ENCODE peak calls at places on chromosomes 7 and 10, in four cellular contexts. M is tibial artery, R is endothelial cell, O is fibroblast of the aortic adventitia. J is an unnamed sample.

GRCh38 chr10:97087296-97087695 is 98.5 kb downstream of the SLIT1 start:
- DNase-seq in M (no peak), R (no peak), O (no peak), J (no peak)

GRCh38 chr7:126637538-126637937 is 615.2 kb downstream of the GRM8 start:
- DNase-seq in M (no peak), R (no peak), O (no peak), J (no peak)

GRCh38 chr7:107471292-107472070 is 1.6 kb downstream of the GPR22 start:
- DNase-seq in M (no peak), R (no peak), O (no peak), J (no peak)

GRCh38 chr7:143877076-143877475 is 24.9 kb downstream of the TCAF1 start:
- DNase-seq in M (no peak), R (no peak), O (no peak), J (no peak)

GRCh38 chr7:82740246-82740848 is 296.8 kb upstream of the CACNA2D1 start:
- DNase-seq in M (no peak), R (peak), O (peak), J (peak)

GRCh38 chr7:52498319-52498718 is 537.1 kb upstream of the POM121L12 start:
- DNase-seq in M (no peak), R (no peak), O (no peak), J (no peak)

GRCh38 chr7:134699871-134700270 is 53.2 kb downstream of the BPGM start:
- DNase-seq in M (no peak), R (no peak), O (peak), J (no peak)

GRCh38 chr7:38411404-38411803 is 138.0 kb upstream of the TARP start:
- DNase-seq in M (no peak), R (peak), O (peak), J (no peak)

GRCh38 chr10:11570751-11571150 is 40.7 kb downstream of the USP6NL start:
- DNase-seq in M (no peak), R (no peak), O (no peak), J (no peak)

GRCh38 chr7:55432937-55433784 is 68.0 kb downstream of the LANCL2 start:
- DNase-seq in M (no peak), R (no peak), O (peak), J (no peak)

GRCh38 chr10:986137-986825 is 2.0 kb upstream of the GTPBP4 start:
- DNase-seq in M (no peak), R (no peak), O (peak), J (no peak)

GRCh38 chr7:130154501-130155317 is 50.5 kb downstream of the TMEM209 start:
- DNase-seq in M (no peak), R (peak), O (no peak), J (no peak)

GRCh38 chr7:27193335-27194001 is 6.4 kb downstream of the HOXA13 start:
- DNase-seq in M (peak), R (no peak), O (no peak), J (no peak)

GRCh38 chr7:122453432-122453831 is 148.9 kb upstream of the FEZF1 start:
- DNase-seq in M (no peak), R (no peak), O (no peak), J (no peak)

GRCh38 chr7:122460936-122461335 is 156.4 kb upstream of the FEZF1 start:
- DNase-seq in M (no peak), R (no peak), O (no peak), J (no peak)

GRCh38 chr7:122455108-122455507 is 150.6 kb upstream of the FEZF1 start:
- DNase-seq in M (no peak), R (no peak), O (no peak), J (no peak)

GRCh38 chr7:122457325-122457724 is 152.8 kb upstream of the FEZF1 start:
- DNase-seq in M (no peak), R (no peak), O (no peak), J (no peak)

GRCh38 chr7:122457969-122458368 is 153.4 kb upstream of the FEZF1 start:
- DNase-seq in M (no peak), R (no peak), O (no peak), J (no peak)
- TF ChIP-seq CTCF in M (no peak), R (no peak), O (no peak), J (no peak)

GRCh38 chr10:85548038-85548437 is 818.6 kb downstream of the GRID1 start:
- DNase-seq in M (no peak), R (peak), O (peak), J (no peak)
- TF ChIP-seq CTCF in M (peak), R (no peak), O (no peak), J (peak)

DNA sequence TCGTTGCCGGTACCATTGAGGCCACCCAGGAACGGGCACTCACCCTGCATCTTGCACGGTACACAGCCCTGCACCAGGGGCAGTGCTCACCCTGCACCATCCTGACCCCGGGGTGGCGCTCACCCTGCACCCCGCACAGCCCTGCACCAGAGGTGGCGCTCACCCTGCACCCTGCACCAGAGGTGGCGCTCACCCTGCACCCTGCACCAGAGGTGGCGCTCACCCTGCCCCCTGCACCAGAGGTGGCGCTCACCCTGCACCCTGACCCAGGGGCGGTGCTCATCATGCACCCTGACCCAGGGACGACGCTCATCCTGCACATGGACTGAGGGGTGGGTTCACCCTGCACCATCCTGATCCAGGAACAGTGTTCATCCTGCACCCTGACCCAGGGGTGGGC is 6.4 kb downstream of the TUBGCP2 start:
- DNase-seq in M (no peak), R (no peak), O (no peak), J (no peak)
- TF ChIP-seq CTCF in M (no peak), R (no peak), O (no peak), J (no peak)

DNA sequence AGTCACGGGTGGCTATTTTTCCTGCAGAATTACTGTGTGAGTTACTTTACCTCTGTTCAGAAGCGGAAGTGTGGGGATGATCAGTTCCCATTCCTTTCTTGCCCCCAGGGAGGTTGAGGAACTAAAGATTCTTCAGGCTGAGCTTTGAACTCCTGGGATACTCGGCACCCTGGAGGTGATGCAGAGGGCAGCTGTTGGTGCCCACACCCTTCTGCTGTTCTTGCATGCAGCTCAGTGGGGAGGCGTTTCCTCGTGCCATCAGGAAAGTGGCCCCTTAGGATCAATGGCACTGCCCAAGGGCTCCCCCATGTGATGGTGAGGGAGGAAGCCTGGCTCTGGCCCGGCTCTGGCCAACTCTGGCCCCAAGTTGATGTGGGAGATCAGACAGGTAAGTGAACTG is 44.7 kb upstream of the MXI1 start:
- DNase-seq in M (no peak), R (no peak), O (no peak), J (no peak)
- TF ChIP-seq CTCF in M (no peak), R (no peak), O (no peak), J (no peak)

DNA sequence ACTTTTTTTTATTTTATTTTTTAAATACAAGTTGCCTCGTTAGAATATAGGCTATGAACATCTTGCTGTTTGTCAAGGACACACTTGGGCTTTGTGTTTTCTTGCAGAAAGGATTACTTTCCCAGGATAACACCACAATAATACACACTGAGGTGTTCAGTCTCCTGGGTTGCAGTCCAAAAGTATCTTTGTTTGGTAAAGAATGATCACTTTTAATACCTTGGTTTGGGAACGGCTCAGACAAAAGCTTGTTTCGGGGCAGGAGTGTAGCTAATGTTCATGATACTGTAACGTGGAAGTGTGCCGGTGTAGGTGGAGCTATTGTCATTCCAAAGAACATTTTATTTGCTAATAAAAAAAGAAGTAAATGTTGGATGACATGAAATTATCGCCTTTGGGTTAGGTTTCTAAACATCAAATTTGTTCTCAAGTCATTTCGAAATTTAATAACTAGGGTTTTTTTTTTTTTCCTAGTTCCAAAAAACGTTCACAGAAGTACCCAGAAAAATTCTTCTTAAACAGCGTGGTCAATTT is 1.2 kb downstream of the EIF4H start:
- DNase-seq in M (no peak), R (no peak), O (no peak), J (no peak)
- TF ChIP-seq CTCF in M (no peak), R (no peak), O (no peak), J (no peak)

DNA sequence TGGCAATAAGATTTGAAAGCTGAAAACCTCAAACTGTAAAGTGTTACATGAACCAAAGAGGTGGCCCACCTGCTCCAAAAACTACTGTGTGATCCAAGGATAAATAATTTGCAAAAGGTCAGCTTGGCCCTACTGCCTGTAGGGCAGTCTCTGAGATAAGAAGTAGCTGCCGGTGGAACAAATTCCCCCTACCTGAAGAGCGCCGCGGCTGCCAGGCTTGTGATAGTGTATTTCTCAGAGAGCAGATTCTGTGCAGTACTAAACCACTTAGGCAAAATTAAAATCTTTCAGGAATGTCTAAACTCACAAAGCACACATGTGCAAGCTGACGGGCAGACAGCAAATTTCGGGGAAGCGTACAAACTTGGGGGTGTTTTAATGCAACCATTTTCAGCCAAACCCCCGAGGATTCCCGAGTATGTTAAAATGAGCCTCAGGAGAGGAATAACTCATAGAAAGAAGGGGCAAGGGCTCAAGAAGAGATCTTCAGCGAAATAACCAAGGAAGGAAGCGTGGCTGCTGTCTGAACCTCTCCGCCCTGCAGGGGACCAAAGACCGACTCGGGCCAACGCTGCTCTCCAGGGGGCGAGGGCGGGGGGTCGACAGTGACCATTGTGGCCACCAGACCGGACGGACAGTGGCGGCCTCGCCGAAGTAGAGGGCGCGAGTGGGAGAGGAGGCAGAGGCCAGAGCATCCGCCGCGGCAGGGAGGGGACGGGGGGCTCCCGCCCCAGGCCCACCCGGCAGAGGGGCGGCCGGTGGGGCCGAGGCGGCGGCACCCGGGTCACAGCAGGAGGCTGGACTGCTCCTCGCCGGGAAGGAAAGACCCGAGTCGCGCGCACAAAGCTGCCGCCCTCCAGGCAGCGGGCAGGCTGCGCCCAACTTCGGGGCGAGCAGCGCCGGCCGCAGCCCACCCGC is 874 bp downstream of the HYCC1 start:
- DNase-seq in M (peak), R (peak), O (peak), J (peak)
- TF ChIP-seq CTCF in M (no peak), R (no peak), O (peak), J (peak)

GRCh38 chr10:28585076-28585475 is 52.2 kb downstream of the WAC start:
- DNase-seq in M (no peak), R (no peak), O (no peak), J (no peak)
- TF ChIP-seq CTCF in M (no peak), R (no peak), O (no peak), J (no peak)

DNA sequence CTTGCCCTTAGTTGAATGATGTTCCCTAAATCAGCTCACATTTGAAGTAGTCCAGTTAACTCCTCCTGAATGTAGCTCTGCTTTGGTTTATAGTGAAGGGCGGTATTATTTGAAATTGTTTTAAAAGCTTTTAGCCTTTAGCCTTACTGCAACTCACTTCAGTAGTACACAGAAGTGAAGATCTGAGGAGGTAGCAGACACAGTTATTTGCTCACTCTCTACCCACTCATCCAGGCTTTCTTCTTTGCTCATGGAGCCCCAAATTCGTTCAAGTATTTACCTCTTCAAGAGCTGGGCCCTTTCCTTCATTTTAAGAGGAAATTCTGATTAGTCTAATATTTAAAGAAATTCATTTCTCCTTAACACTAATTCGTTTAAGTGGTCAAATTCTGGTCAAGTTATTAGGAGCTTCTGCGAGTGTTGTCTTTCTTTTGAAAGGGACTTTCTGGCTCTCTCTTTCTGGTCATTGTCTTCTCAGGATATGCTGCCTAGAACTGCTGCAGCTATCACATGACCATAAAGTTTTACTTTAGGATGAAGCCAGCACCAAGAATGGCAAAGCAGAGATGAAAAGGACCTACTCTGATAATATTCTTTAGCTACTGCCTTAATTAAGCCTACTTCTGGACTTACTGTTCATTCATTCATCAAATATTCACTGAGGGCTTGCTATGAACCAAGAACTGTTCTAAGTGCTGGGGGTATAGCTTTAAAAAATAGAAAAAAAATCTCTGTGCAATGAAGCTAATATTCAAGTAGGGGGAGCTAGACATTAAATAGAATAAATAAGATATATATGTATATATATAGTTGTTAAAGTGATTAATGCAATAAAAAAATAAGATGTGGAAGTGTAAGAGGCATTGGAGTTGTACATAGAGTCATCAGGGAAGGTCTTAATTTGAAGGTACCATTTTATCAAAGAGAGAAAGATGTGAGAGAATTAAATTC is 180.9 kb upstream of the AGR3 start:
- DNase-seq in M (no peak), R (no peak), O (no peak), J (no peak)
- TF ChIP-seq CTCF in M (no peak), R (peak), O (peak), J (peak)